ENCODE peak calls at places on chromosomes 12 and 14, in seven cellular contexts. One of them, this sample, is unnamed. For H3K4me1, the result is how much of the 10 kb centered on the place peaks cover.

GRCh38 chr14:93548102-93548843 is 117.5 kb downstream of the UNC79 start:
- DNase-seq in heart right ventricle: no peak
- DNase-seq in left ventricle myocardium inferior: no peak
- DNase-seq in DND-41: no peak
- DNase-seq in left lung: no peak
- DNase-seq in neuronal stem cell: no peak
- DNase-seq in IMR-90: no peak
- DNase-seq in this sample: no peak

GRCh38 chr12:120640840-120641833 is 711 bp downstream of the CABP1 start:
- DNase-seq in DND-41: peak
- DNase-seq in heart right ventricle: peak
- DNase-seq in left lung: peak
- DNase-seq in left ventricle myocardium inferior: peak
- DNase-seq in IMR-90: peak
- DNase-seq in neuronal stem cell: peak
- DNase-seq in this sample: peak

GRCh38 chr14:58488550-58488949 is 61.0 kb downstream of the KIAA0586 start:
- DNase-seq in IMR-90: peak
- DNase-seq in left lung: no peak
- DNase-seq in left ventricle myocardium inferior: no peak
- DNase-seq in heart right ventricle: no peak
- DNase-seq in DND-41: no peak
- DNase-seq in neuronal stem cell: no peak
- DNase-seq in this sample: no peak

GRCh38 chr14:88518592-88519512 is 36.0 kb downstream of the PTPN21 start:
- DNase-seq in left lung: no peak
- DNase-seq in heart right ventricle: no peak
- DNase-seq in DND-41: no peak
- DNase-seq in left ventricle myocardium inferior: no peak
- DNase-seq in neuronal stem cell: no peak
- DNase-seq in IMR-90: peak
- DNase-seq in this sample: no peak

GRCh38 chr12:103627189-103627855 is 40.2 kb downstream of the STAB2 start:
- DNase-seq in DND-41: no peak
- DNase-seq in IMR-90: no peak
- DNase-seq in neuronal stem cell: no peak
- DNase-seq in heart right ventricle: peak
- DNase-seq in left lung: no peak
- DNase-seq in left ventricle myocardium inferior: peak
- DNase-seq in this sample: no peak

GRCh38 chr12:123471374-123472068 is 13.6 kb downstream of the SNRNP35 start:
- DNase-seq in IMR-90: peak
- DNase-seq in neuronal stem cell: no peak
- DNase-seq in heart right ventricle: peak
- DNase-seq in left ventricle myocardium inferior: peak
- DNase-seq in left lung: no peak
- DNase-seq in DND-41: no peak
- DNase-seq in this sample: no peak

GRCh38 chr14:72178517-72178916 is 246.3 kb downstream of the RGS6 start:
- DNase-seq in heart right ventricle: no peak
- DNase-seq in left ventricle myocardium inferior: no peak
- DNase-seq in DND-41: no peak
- DNase-seq in left lung: no peak
- DNase-seq in IMR-90: no peak
- DNase-seq in neuronal stem cell: no peak
- DNase-seq in this sample: peak

GRCh38 chr12:45725631-45726593 is 3.6 kb upstream of the ARID2 start:
- DNase-seq in neuronal stem cell: peak
- DNase-seq in heart right ventricle: peak
- DNase-seq in IMR-90: peak
- DNase-seq in DND-41: peak
- DNase-seq in left ventricle myocardium inferior: no peak
- DNase-seq in left lung: no peak
- DNase-seq in this sample: peak

GRCh38 chr12:131112690-131113290 is 159.1 kb downstream of the ADGRD1 start:
- DNase-seq in neuronal stem cell: no peak
- DNase-seq in left lung: no peak
- DNase-seq in IMR-90: no peak
- DNase-seq in left ventricle myocardium inferior: no peak
- DNase-seq in DND-41: no peak
- DNase-seq in heart right ventricle: no peak
- DNase-seq in this sample: no peak

GRCh38 chr12:121467638-121468403 is 67.9 kb downstream of the RNF34 start:
- DNase-seq in DND-41: no peak
- DNase-seq in IMR-90: no peak
- DNase-seq in neuronal stem cell: peak
- DNase-seq in heart right ventricle: peak
- DNase-seq in left ventricle myocardium inferior: no peak
- DNase-seq in left lung: peak
- DNase-seq in this sample: no peak

GRCh38 chr14:95444132-95445129 is 72.0 kb downstream of the SYNE3 start:
- DNase-seq in heart right ventricle: no peak
- DNase-seq in neuronal stem cell: no peak
- DNase-seq in left lung: no peak
- DNase-seq in IMR-90: no peak
- DNase-seq in DND-41: no peak
- DNase-seq in left ventricle myocardium inferior: no peak
- DNase-seq in this sample: no peak
- H3K27ac ChIP-seq in heart right ventricle: no peak
- H3K27ac ChIP-seq in neuronal stem cell: no peak
- H3K27ac ChIP-seq in left lung: no peak
- H3K27ac ChIP-seq in IMR-90: no peak
- H3K27ac ChIP-seq in DND-41: no peak
- H3K27ac ChIP-seq in left ventricle myocardium inferior: no peak
- H3K27ac ChIP-seq in this sample: no peak

DNA sequence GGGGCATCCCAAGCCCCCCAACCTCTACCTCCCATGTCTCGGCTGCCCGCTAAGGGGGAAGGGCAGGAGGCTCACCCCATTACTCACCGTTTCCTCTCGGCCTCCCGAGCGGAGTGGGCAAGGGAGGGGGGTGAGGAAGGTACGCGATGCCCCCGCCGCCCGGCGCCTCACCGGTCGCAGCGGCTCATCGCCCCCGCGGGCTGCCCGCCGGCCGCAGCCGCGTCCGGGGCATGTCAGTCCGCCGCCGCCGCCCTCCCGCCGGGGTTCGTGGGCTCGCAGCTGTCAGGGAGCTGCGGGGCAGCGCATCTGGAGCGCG is 501 bp downstream of the SLC8A3 start:
- DNase-seq in IMR-90: no peak
- DNase-seq in heart right ventricle: no peak
- DNase-seq in DND-41: no peak
- DNase-seq in left ventricle myocardium inferior: no peak
- DNase-seq in left lung: no peak
- DNase-seq in neuronal stem cell: no peak
- DNase-seq in this sample: peak
- H3K4me3 ChIP-seq in IMR-90: peak
- H3K4me3 ChIP-seq in heart right ventricle: peak
- H3K4me3 ChIP-seq in DND-41: no peak
- H3K4me3 ChIP-seq in left ventricle myocardium inferior: peak
- H3K4me3 ChIP-seq in left lung: peak
- H3K4me3 ChIP-seq in neuronal stem cell: peak
- H3K4me3 ChIP-seq in this sample: peak

GRCh38 chr12:64631197-64631596 is 20.9 kb downstream of the RASSF3 start:
- DNase-seq in IMR-90: no peak
- DNase-seq in left ventricle myocardium inferior: no peak
- DNase-seq in neuronal stem cell: no peak
- DNase-seq in heart right ventricle: no peak
- DNase-seq in left lung: no peak
- DNase-seq in DND-41: no peak
- DNase-seq in this sample: no peak
- H3K4me1 ChIP-seq in IMR-90: under half
- H3K4me1 ChIP-seq in left ventricle myocardium inferior: half or more
- H3K4me1 ChIP-seq in neuronal stem cell: under half
- H3K4me1 ChIP-seq in heart right ventricle: half or more
- H3K4me1 ChIP-seq in left lung: under half
- H3K4me1 ChIP-seq in DND-41: under half
- H3K4me1 ChIP-seq in this sample: under half

DNA sequence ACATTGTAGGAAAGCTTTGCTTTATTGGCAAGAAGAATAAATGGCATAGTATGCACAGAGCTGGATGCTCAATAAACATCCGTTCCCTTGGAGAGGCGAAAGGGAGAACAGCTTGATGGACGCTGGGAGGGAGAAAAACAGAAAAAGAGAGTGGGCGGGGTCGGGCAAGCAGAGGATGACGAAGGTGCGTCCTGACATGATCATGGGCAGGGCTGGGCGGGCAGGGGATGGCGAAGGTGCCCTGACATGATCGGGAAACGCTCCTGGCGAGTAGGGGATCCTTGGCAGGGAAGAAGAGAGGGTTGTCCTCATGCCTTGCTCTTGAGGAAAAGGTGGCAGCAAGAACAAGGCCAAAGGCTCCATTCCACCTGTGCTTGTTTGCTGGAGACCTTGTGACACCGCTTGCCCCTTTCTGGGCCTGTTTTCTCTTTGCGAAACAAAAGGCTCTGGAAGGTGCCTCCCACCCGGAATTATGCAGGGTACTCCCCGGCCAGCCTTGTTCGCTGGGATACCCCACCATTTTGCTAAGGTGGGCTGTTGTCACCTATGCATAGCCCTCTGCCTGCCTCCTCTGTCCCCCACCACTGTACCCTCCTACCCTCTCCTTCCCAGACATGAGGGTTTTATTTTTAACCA is 21.1 kb downstream of the IRF2BPL start:
- DNase-seq in neuronal stem cell: no peak
- DNase-seq in left lung: no peak
- DNase-seq in heart right ventricle: no peak
- DNase-seq in left ventricle myocardium inferior: no peak
- DNase-seq in IMR-90: no peak
- DNase-seq in DND-41: no peak
- DNase-seq in this sample: no peak
- H3K27ac ChIP-seq in neuronal stem cell: no peak
- H3K27ac ChIP-seq in left lung: peak
- H3K27ac ChIP-seq in heart right ventricle: peak
- H3K27ac ChIP-seq in left ventricle myocardium inferior: peak
- H3K27ac ChIP-seq in IMR-90: no peak
- H3K27ac ChIP-seq in DND-41: no peak
- H3K27ac ChIP-seq in this sample: no peak

GRCh38 chr14:49687942-49688700 is at the start of gene POLE2:
- DNase-seq in left lung: peak
- DNase-seq in DND-41: peak
- DNase-seq in neuronal stem cell: peak
- DNase-seq in IMR-90: peak
- DNase-seq in heart right ventricle: peak
- DNase-seq in left ventricle myocardium inferior: peak
- DNase-seq in this sample: peak

GRCh38 chr14:49692191-49692757 is 646 bp upstream of the KLHDC1 start:
- DNase-seq in left ventricle myocardium inferior: no peak
- DNase-seq in heart right ventricle: no peak
- DNase-seq in neuronal stem cell: no peak
- DNase-seq in DND-41: no peak
- DNase-seq in left lung: no peak
- DNase-seq in IMR-90: peak
- DNase-seq in this sample: no peak

GRCh38 chr14:49691031-49691430 is 1.9 kb upstream of the KLHDC1 start:
- DNase-seq in left lung: no peak
- DNase-seq in IMR-90: no peak
- DNase-seq in heart right ventricle: no peak
- DNase-seq in neuronal stem cell: no peak
- DNase-seq in DND-41: no peak
- DNase-seq in left ventricle myocardium inferior: no peak
- DNase-seq in this sample: peak

GRCh38 chr14:49688701-49689030 is 652 bp upstream of the POLE2 start:
- DNase-seq in DND-41: no peak
- DNase-seq in left ventricle myocardium inferior: no peak
- DNase-seq in left lung: no peak
- DNase-seq in neuronal stem cell: no peak
- DNase-seq in IMR-90: no peak
- DNase-seq in heart right ventricle: no peak
- DNase-seq in this sample: no peak

DNA sequence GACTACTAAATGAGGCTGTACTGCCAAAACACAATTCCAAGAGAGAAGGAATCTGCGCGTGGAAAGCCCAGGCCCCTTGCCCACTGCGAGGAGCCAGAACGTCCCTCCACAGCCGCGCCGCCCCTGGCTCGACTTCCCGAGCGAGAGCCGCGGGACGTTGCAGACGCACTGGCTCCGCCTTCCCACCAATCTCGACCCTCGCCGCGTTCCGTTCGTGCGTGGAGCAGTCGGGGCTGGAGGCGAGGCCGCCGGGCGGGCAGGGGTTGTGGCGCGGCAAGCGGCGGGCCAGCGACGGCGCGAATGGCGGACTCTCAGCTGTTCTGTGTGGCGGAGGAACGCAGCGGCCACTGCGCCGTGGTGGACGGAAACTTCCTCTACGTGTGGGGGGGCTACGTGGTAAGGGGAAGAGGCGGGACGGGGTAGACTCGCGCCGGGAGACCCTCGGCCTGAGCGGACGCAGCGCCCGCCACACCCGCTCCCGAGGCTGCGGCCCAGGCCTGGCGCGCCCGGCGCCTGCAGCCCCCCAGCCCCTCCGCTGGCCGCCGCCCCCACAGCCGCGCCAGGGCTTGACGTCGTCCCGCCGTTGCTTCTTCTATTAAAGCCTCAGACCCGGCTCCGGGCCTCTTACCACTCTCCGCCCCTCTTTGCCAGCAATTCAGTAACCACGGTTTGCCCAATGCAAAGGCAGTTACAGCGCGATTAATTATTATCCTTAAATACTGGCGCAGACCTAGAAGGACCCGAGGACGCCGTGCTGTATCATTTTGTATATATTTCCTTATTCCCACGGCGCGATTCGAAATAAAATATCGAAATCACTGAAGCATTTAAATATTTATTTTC is at the start of gene KLHDC1:
- DNase-seq in heart right ventricle: peak
- DNase-seq in DND-41: peak
- DNase-seq in neuronal stem cell: peak
- DNase-seq in IMR-90: peak
- DNase-seq in left lung: peak
- DNase-seq in left ventricle myocardium inferior: peak
- DNase-seq in this sample: peak
- H3K4me3 ChIP-seq in heart right ventricle: peak
- H3K4me3 ChIP-seq in DND-41: peak
- H3K4me3 ChIP-seq in neuronal stem cell: peak
- H3K4me3 ChIP-seq in IMR-90: peak
- H3K4me3 ChIP-seq in left lung: peak
- H3K4me3 ChIP-seq in left ventricle myocardium inferior: peak
- H3K4me3 ChIP-seq in this sample: peak

GRCh38 chr12:51406859-51407258 is 15.7 kb upstream of the GALNT6 start:
- DNase-seq in left ventricle myocardium inferior: no peak
- DNase-seq in IMR-90: no peak
- DNase-seq in DND-41: no peak
- DNase-seq in neuronal stem cell: no peak
- DNase-seq in left lung: no peak
- DNase-seq in heart right ventricle: no peak
- DNase-seq in this sample: no peak
- H3K4me1 ChIP-seq in left ventricle myocardium inferior: under half
- H3K4me1 ChIP-seq in IMR-90: under half
- H3K4me1 ChIP-seq in DND-41: under half
- H3K4me1 ChIP-seq in neuronal stem cell: under half
- H3K4me1 ChIP-seq in left lung: under half
- H3K4me1 ChIP-seq in heart right ventricle: under half
- H3K4me1 ChIP-seq in this sample: under half